ENCODE peak calls at places on chromosomes 11 and 22, in four cellular contexts. One of them, this sample, is unnamed.

GRCh38 chr22:21876486-21877176 is 9.2 kb upstream of the MAPK1 start:
- DNase-seq in Kasumi-1: peak
- DNase-seq in A549: no peak
- DNase-seq in naive thymus-derived CD8-positive, alpha-beta T cell: no peak
- DNase-seq in this sample: no peak

GRCh38 chr22:50071432-50072166 is 13.5 kb upstream of the TTLL8 start:
- DNase-seq in naive thymus-derived CD8-positive, alpha-beta T cell: no peak
- DNase-seq in Kasumi-1: no peak
- DNase-seq in A549: no peak
- DNase-seq in this sample: no peak

GRCh38 chr11:73950869-73951710 is at the start of gene DNAJB13:
- DNase-seq in A549: peak
- DNase-seq in Kasumi-1: peak
- DNase-seq in naive thymus-derived CD8-positive, alpha-beta T cell: peak
- DNase-seq in this sample: no peak

GRCh38 chr11:93477684-93478234 is 65.4 kb downstream of the SMCO4 start:
- DNase-seq in naive thymus-derived CD8-positive, alpha-beta T cell: no peak
- DNase-seq in A549: no peak
- DNase-seq in Kasumi-1: no peak
- DNase-seq in this sample: no peak

GRCh38 chr11:130204703-130205095 is 45.1 kb downstream of the ST14 start:
- DNase-seq in Kasumi-1: no peak
- DNase-seq in naive thymus-derived CD8-positive, alpha-beta T cell: no peak
- DNase-seq in A549: no peak
- DNase-seq in this sample: no peak

GRCh38 chr22:45290410-45290936 is 5.7 kb downstream of the UPK3A start:
- DNase-seq in naive thymus-derived CD8-positive, alpha-beta T cell: no peak
- DNase-seq in A549: peak
- DNase-seq in Kasumi-1: no peak
- DNase-seq in this sample: no peak

GRCh38 chr22:44084044-44084772 is 60.1 kb downstream of the PARVB start:
- DNase-seq in A549: no peak
- DNase-seq in Kasumi-1: no peak
- DNase-seq in naive thymus-derived CD8-positive, alpha-beta T cell: no peak
- DNase-seq in this sample: no peak

GRCh38 chr11:78905756-78906155 is 331.1 kb upstream of the NARS2 start:
- DNase-seq in A549: no peak
- DNase-seq in naive thymus-derived CD8-positive, alpha-beta T cell: no peak
- DNase-seq in Kasumi-1: no peak
- DNase-seq in this sample: no peak

GRCh38 chr11:23021287-23021863 is 161.1 kb upstream of the CCDC179 start:
- DNase-seq in A549: peak
- DNase-seq in Kasumi-1: peak
- DNase-seq in naive thymus-derived CD8-positive, alpha-beta T cell: no peak
- DNase-seq in this sample: peak

GRCh38 chr22:22710719-22711531 is 66.5 kb downstream of the GGTLC2 start:
- DNase-seq in naive thymus-derived CD8-positive, alpha-beta T cell: peak
- DNase-seq in A549: peak
- DNase-seq in Kasumi-1: no peak
- DNase-seq in this sample: peak

GRCh38 chr22:20150381-20151275 is at the start of gene CCDC188:
- DNase-seq in naive thymus-derived CD8-positive, alpha-beta T cell: no peak
- DNase-seq in Kasumi-1: no peak
- DNase-seq in A549: no peak
- DNase-seq in this sample: no peak

GRCh38 chr11:8033312-8033715 is 46.2 kb downstream of the EIF3F start:
- DNase-seq in A549: peak
- DNase-seq in naive thymus-derived CD8-positive, alpha-beta T cell: peak
- DNase-seq in Kasumi-1: peak
- DNase-seq in this sample: peak

GRCh38 chr11:71372693-71373657 is 75.2 kb downstream of the DHCR7 start:
- DNase-seq in naive thymus-derived CD8-positive, alpha-beta T cell: no peak
- DNase-seq in Kasumi-1: no peak
- DNase-seq in A549: peak
- DNase-seq in this sample: no peak

GRCh38 chr11:111531687-111532364 is 8.7 kb upstream of the LAYN start:
- DNase-seq in Kasumi-1: peak
- DNase-seq in naive thymus-derived CD8-positive, alpha-beta T cell: peak
- DNase-seq in A549: peak
- DNase-seq in this sample: no peak

GRCh38 chr11:72710278-72710677 is 36.1 kb upstream of the PDE2A start:
- DNase-seq in Kasumi-1: no peak
- DNase-seq in naive thymus-derived CD8-positive, alpha-beta T cell: no peak
- DNase-seq in A549: no peak
- DNase-seq in this sample: no peak

GRCh38 chr22:22432937-22433336 is 75.6 kb downstream of the ZNF280B start:
- DNase-seq in A549: no peak
- DNase-seq in Kasumi-1: no peak
- DNase-seq in naive thymus-derived CD8-positive, alpha-beta T cell: no peak
- DNase-seq in this sample: no peak

This sample was measured in immature natural killer cell.